ENCODE peak calls at places on chromosomes 13 and 19, in four cellular contexts. S is iris pigment epithelial cell, K is SW480, C is iPS-NIHi11. D is an unnamed sample.

GRCh38 chr19:57754091-57754673 is 7.6 kb downstream of the ZNF776 start:
- DNase-seq in C (no peak), S (no peak), K (no peak), D (no peak)

GRCh38 chr13:60267498-60268202 is 103.9 kb upstream of the DIAPH3 start:
- DNase-seq in K (peak), S (peak), C (peak), D (no peak)

GRCh38 chr13:45575146-45575829 is 40.3 kb downstream of the ERICH6B start:
- DNase-seq in S (no peak), C (no peak), K (no peak), D (peak)

GRCh38 chr13:102484329-102484728 is 82.5 kb upstream of the FGF14 start:
- DNase-seq in S (peak), C (no peak), K (peak), D (peak)

GRCh38 chr19:13132471-13133166 is 14.6 kb downstream of the NACC1 start:
- DNase-seq in S (peak), C (no peak), K (no peak), D (no peak)

GRCh38 chr19:6362024-6362344 is 653 bp downstream of the CLPP start:
- DNase-seq in K (no peak), C (no peak), S (no peak), D (no peak)

GRCh38 chr13:99605417-99606321 is 104.4 kb downstream of the TM9SF2 start:
- DNase-seq in C (peak), S (peak), K (peak), D (peak)

GRCh38 chr13:84844473-84844872 is 954.7 kb downstream of the SLITRK6 start:
- DNase-seq in K (no peak), S (no peak), C (no peak), D (peak)

GRCh38 chr13:78576266-78576665 is 27.1 kb downstream of the POU4F1 start:
- DNase-seq in S (no peak), K (no peak), C (no peak), D (no peak)

GRCh38 chr13:21015284-21015683 is 46.1 kb downstream of the LATS2 start:
- DNase-seq in C (no peak), K (no peak), S (peak), D (peak)

GRCh38 chr19:31537136-31537535 is 187.9 kb upstream of the TSHZ3 start:
- DNase-seq in S (no peak), K (no peak), C (no peak), D (no peak)

GRCh38 chr19:42054205-42054604 is 15.8 kb downstream of the GRIK5 start:
- DNase-seq in K (no peak), S (no peak), C (no peak), D (no peak)

GRCh38 chr13:89294115-89294867 is 1623.1 kb downstream of the SLITRK5 start:
- DNase-seq in C (no peak), K (no peak), S (no peak), D (no peak)

GRCh38 chr13:24135674-24136300 is 24.7 kb upstream of the SPATA13 start:
- DNase-seq in C (no peak), K (no peak), S (peak), D (peak)

GRCh38 chr19:6723108-6723618 is 2.7 kb upstream of the C3 start:
- DNase-seq in C (peak), K (no peak), S (peak), D (peak)

GRCh38 chr19:49512970-49513745 is 697 bp downstream of the FCGRT start:
- DNase-seq in S (no peak), C (peak), K (peak), D (no peak)

GRCh38 chr13:51045450-51045849 is 65.6 kb downstream of the C13orf42 start:
- DNase-seq in S (no peak), C (no peak), K (no peak), D (no peak)

GRCh38 chr19:45451181-45451849 is 16.5 kb upstream of the FOSB start:
- DNase-seq in C (no peak), S (peak), K (peak), D (peak)

GRCh38 chr13:44815507-44816074 is 173.7 kb downstream of the NUFIP1 start:
- DNase-seq in C (peak), K (peak), S (peak), D (peak)

GRCh38 chr13:21632196-21632595 is 28.2 kb upstream of the MICU2 start:
- DNase-seq in C (no peak), S (no peak), K (no peak), D (no peak)

GRCh38 chr13:40589285-40590109 is 76.9 kb downstream of the FOXO1 start:
- DNase-seq in K (peak), S (peak), C (no peak), D (peak)

GRCh38 chr19:53432088-53432661 is 391 bp downstream of the ZNF761 start:
- DNase-seq in C (peak), S (peak), K (no peak), D (peak)

GRCh38 chr13:76764429-76764828 is 121.8 kb downstream of the KCTD12 start:
- DNase-seq in C (peak), S (peak), K (peak), D (peak)

GRCh38 chr13:78595819-78596700 is 7.3 kb downstream of the POU4F1 start:
- DNase-seq in S (no peak), C (peak), K (no peak), D (no peak)

GRCh38 chr19:7636691-7637373 is at the start of gene STXBP2:
- DNase-seq in K (peak), S (peak), C (peak), D (peak)

GRCh38 chr13:51557423-51557822 is 26.8 kb upstream of the WDFY2 start:
- DNase-seq in K (no peak), C (no peak), S (no peak), D (no peak)

GRCh38 chr19:46932346-46932745 is 71.5 kb downstream of the ARHGAP35 start:
- DNase-seq in K (no peak), S (peak), C (no peak), D (peak)

D was measured in bronchial epithelial cell.